ENCODE peak calls at places on chromosomes 7 and 10, in five cellular contexts. T is neuronal stem cell, Y is H1, X is trophoblast cell, O is IMR-90. R is an unnamed sample.

GRCh38 chr7:38375453-38375852 is 102.0 kb upstream of the TARP start:
- DNase-seq in T (no peak), Y (no peak), X (no peak), O (no peak), R (no peak)

GRCh38 chr7:20407585-20408466 is 77.1 kb downstream of the ITGB8 start:
- DNase-seq in T (no peak), Y (no peak), X (peak), O (peak), R (peak)

GRCh38 chr7:23494009-23494408 is 23.7 kb upstream of the IGF2BP3 start:
- DNase-seq in T (no peak), Y (no peak), X (no peak), O (no peak), R (no peak)

GRCh38 chr7:77348371-77348813 is 67.8 kb downstream of the GSAP start:
- DNase-seq in T (no peak), Y (no peak), X (no peak), O (peak), R (peak)

GRCh38 chr10:388661-389045 is 253.4 kb downstream of the ZMYND11 start:
- DNase-seq in T (no peak), Y (no peak), X (no peak), O (no peak), R (no peak)

GRCh38 chr7:107463139-107464078 is 6.4 kb upstream of the GPR22 start:
- DNase-seq in T (peak), Y (peak), X (peak), O (peak), R (peak)

GRCh38 chr10:93903051-93903450 is 9.3 kb downstream of the SLC35G1 start:
- DNase-seq in T (no peak), Y (no peak), X (peak), O (no peak), R (no peak)

GRCh38 chr7:49398730-49399129 is 374.7 kb upstream of the VWC2 start:
- DNase-seq in T (no peak), Y (no peak), X (no peak), O (no peak), R (no peak)

GRCh38 chr7:114084381-114085312 is 165.8 kb upstream of the PPP1R3A start:
- DNase-seq in T (peak), Y (no peak), X (no peak), O (no peak), R (peak)

GRCh38 chr7:82050134-82050533 is 280.3 kb upstream of the HGF start:
- DNase-seq in T (no peak), Y (no peak), X (peak), O (peak), R (peak)

GRCh38 chr7:5216931-5217330 is 26.9 kb downstream of the WIPI2 start:
- DNase-seq in T (no peak), Y (no peak), X (no peak), O (no peak), R (no peak)

GRCh38 chr7:131123991-131124629 is 203.6 kb upstream of the MKLN1 start:
- DNase-seq in T (no peak), Y (no peak), X (no peak), O (no peak), R (no peak)

GRCh38 chr10:34658934-34659333 is 156.2 kb downstream of the PARD3 start:
- DNase-seq in T (no peak), Y (no peak), X (no peak), O (no peak), R (no peak)

GRCh38 chr7:134460000-134460399 is 1.1 kb upstream of the AKR1B1 start:
- DNase-seq in T (no peak), Y (no peak), X (peak), O (peak), R (peak)

GRCh38 chr10:126841341-126841902 is 63.8 kb upstream of the DOCK1 start:
- DNase-seq in T (no peak), Y (no peak), X (no peak), O (no peak), R (no peak)

GRCh38 chr10:126842356-126842755 is 62.9 kb upstream of the DOCK1 start:
- DNase-seq in T (no peak), Y (no peak), X (no peak), O (no peak), R (no peak)

GRCh38 chr10:126843299-126843934 is 61.8 kb upstream of the DOCK1 start:
- DNase-seq in T (no peak), Y (no peak), X (no peak), O (no peak), R (no peak)

GRCh38 chr10:126844406-126844805 is 60.8 kb upstream of the DOCK1 start:
- DNase-seq in T (no peak), Y (no peak), X (no peak), O (no peak), R (peak)

DNA sequence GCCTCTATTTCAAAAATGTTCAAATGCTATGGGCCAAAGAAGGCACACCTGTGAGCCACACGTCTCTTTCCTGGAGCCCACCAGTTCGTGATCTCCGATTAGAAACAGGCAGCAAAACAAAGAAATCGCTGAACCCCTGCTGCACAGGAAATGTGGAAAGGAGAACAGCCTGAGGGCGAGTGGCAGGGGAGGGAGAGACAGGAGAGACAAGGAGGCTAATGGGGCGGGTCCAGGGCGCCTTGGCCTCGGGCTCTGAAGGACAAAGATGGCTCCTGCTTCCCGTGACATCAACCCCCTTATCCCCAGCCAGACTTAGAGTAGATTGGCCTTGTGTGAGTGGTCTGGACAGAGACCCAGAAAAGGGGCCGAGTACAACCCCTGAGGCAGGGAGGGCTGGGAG is 62.4 kb upstream of the DOCK1 start:
- DNase-seq in T (no peak), Y (no peak), X (no peak), O (no peak), R (no peak)
- H3K14ac ChIP-seq in T (no peak), Y (no peak), X (no peak), O (no peak), R (no peak)

DNA sequence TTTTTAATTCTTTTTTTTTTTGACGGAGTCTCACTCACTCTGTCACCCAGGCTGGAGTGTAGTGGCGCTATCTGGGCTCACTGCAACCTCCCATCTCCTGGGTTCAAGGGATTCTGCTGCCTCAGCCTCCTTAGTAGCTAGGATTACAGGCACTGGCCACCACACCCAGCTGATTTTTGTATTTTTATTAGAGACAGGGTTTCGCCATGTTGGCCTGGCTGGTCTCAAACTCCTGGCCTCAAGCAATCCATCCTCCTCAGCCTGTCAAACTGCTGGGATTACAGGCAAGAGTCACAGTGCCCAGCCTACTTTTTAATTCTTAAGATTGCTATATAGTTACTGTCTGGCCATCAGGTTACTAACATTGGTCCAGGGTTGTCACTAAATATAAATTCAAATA is 59.6 kb downstream of the ZNF277 start:
- DNase-seq in T (no peak), Y (no peak), X (no peak), O (no peak), R (peak)
- H3K4me3 ChIP-seq in T (no peak), Y (no peak), X (no peak), O (no peak), R (no peak)

GRCh38 chr10:22657028-22657427 is 57.4 kb downstream of the PIP4K2A start:
- DNase-seq in T (no peak), Y (no peak), X (no peak), O (no peak), R (no peak)

GRCh38 chr10:22652988-22653431 is 61.4 kb downstream of the PIP4K2A start:
- DNase-seq in T (no peak), Y (no peak), X (no peak), O (no peak), R (no peak)

GRCh38 chr10:22656056-22656455 is 58.3 kb downstream of the PIP4K2A start:
- DNase-seq in T (no peak), Y (no peak), X (no peak), O (no peak), R (no peak)

GRCh38 chr10:22657566-22658190 is 56.7 kb downstream of the PIP4K2A start:
- DNase-seq in T (no peak), Y (no peak), X (no peak), O (peak), R (no peak)

DNA sequence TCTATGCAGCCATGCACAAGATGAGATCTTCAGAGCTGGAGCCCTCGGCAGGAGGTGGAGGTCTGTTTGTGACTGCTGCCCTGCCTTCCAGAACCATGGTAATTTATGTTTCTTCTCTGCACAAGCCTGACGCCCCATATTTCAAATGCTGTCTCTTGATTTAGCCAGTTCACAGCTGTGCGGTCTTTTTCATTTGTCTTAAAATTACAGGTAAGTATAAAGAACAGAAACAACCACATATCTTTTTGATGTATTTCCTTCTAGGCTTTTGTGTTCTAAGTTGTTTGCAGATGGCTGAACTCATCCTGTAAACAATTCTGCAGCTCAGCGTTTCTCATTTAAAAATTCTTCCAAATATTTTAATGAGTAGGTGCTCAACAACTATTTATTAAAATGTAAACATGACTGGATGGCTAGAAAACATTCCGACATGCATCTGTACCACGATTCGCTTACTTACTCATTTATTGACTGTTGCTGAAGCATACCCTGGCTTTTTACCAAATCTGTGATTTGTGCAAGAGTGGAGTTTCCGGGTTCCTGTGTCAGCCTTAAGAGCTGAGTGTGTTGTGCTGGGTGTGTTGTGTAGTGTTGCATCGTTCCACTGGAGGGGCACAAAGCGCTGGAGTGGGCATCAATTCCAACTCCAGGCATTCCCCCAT is 58.9 kb downstream of the PIP4K2A start:
- DNase-seq in T (no peak), Y (no peak), X (no peak), O (peak), R (peak)
- H3K27ac ChIP-seq in T (no peak), Y (no peak), X (no peak), O (peak), R (no peak)

GRCh38 chr7:141551080-141551772 is at the start of gene AGK:
- DNase-seq in T (peak), Y (peak), X (peak), O (peak), R (peak)
- H3K14ac ChIP-seq in T (peak), Y (no peak), X (peak), O (peak), R (no peak)

GRCh38 chr7:129143724-129144094 is 798 bp upstream of the TSPAN33 start:
- DNase-seq in T (no peak), Y (no peak), X (no peak), O (no peak), R (no peak)
- H3K4me3 ChIP-seq in T (no peak), Y (peak), X (no peak), O (no peak), R (no peak)

GRCh38 chr10:131703527-131703926 is 197.3 kb upstream of the PPP2R2D start:
- DNase-seq in T (no peak), Y (no peak), X (no peak), O (no peak), R (no peak)

GRCh38 chr10:131702521-131703356 is 198.1 kb upstream of the PPP2R2D start:
- DNase-seq in T (no peak), Y (no peak), X (no peak), O (no peak), R (no peak)

GRCh38 chr10:131701131-131701947 is 199.5 kb upstream of the PPP2R2D start:
- DNase-seq in T (no peak), Y (no peak), X (no peak), O (no peak), R (no peak)

GRCh38 chr10:131706476-131706875 is 194.3 kb upstream of the PPP2R2D start:
- DNase-seq in T (no peak), Y (no peak), X (no peak), O (no peak), R (no peak)

GRCh38 chr10:131703941-131704340 is 196.9 kb upstream of the PPP2R2D start:
- DNase-seq in T (no peak), Y (no peak), X (no peak), O (no peak), R (no peak)
- H3K27ac ChIP-seq in T (no peak), Y (no peak), X (no peak), O (no peak), R (no peak)

DNA sequence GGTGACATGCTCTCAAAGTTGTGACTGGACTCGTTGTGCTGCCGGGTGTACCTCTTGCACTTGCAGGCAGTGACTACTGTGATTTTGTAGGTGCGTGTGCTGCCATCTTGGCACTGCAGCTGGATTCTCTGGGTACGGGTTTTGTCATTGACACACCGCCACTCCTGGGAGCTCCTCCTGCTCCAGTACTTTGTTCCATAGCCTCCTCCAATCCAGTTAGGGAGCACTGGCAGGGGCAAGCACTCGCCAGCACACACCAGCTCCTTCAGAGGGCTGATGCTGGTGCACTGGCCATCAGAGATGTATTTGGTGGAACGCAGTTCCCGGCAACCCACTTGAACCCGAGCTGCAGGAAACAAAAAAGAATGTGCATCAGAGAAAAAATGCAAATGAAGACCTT is 2.9 kb downstream of the SOSTDC1 start:
- DNase-seq in T (no peak), Y (no peak), X (no peak), O (no peak), R (no peak)
- H3K14ac ChIP-seq in T (no peak), Y (no peak), X (no peak), O (no peak), R (no peak)